ENCODE peak calls at places on chromosome 2, in nine cellular contexts. One of them, this sample, is unnamed.
A peak's percentile ranks its signal among the peaks of the same experiment; 100 is the strongest.

GRCh38 chr2:160609346-160609745 is 115.7 kb upstream of the RBMS1 start:
- DNase-seq in esophagus muscularis mucosa: no peak
- DNase-seq in stomach: no peak
- DNase-seq in heart right ventricle: no peak
- DNase-seq in GM12865: no peak
- DNase-seq in AG04450: no peak
- DNase-seq in pancreas: no peak
- DNase-seq in ovary: no peak
- DNase-seq in GM23338: no peak
- DNase-seq in this sample: no peak

GRCh38 chr2:238252766-238253630 is 13.2 kb upstream of the HES6 start:
- DNase-seq in esophagus muscularis mucosa: no peak
- DNase-seq in stomach: no peak
- DNase-seq in heart right ventricle: peak; percentile 6
- DNase-seq in GM12865: no peak
- DNase-seq in AG04450: no peak
- DNase-seq in pancreas: no peak
- DNase-seq in ovary: no peak
- DNase-seq in GM23338: no peak
- DNase-seq in this sample: no peak

GRCh38 chr2:72988041-72988440 is 70.7 kb downstream of the EMX1 start:
- DNase-seq in esophagus muscularis mucosa: no peak
- DNase-seq in stomach: no peak
- DNase-seq in heart right ventricle: no peak
- DNase-seq in GM12865: no peak
- DNase-seq in AG04450: no peak
- DNase-seq in pancreas: no peak
- DNase-seq in ovary: no peak
- DNase-seq in GM23338: no peak
- DNase-seq in this sample: no peak

GRCh38 chr2:134839649-134840048 is 1.2 kb downstream of the ACMSD start:
- DNase-seq in esophagus muscularis mucosa: no peak
- DNase-seq in stomach: no peak
- DNase-seq in heart right ventricle: no peak
- DNase-seq in GM12865: no peak
- DNase-seq in AG04450: no peak
- DNase-seq in pancreas: no peak
- DNase-seq in ovary: no peak
- DNase-seq in GM23338: no peak
- DNase-seq in this sample: no peak

GRCh38 chr2:26148501-26148900 is 24.4 kb upstream of the GAREM2 start:
- DNase-seq in esophagus muscularis mucosa: no peak
- DNase-seq in stomach: no peak
- DNase-seq in heart right ventricle: no peak
- DNase-seq in GM12865: no peak
- DNase-seq in AG04450: no peak
- DNase-seq in pancreas: no peak
- DNase-seq in ovary: no peak
- DNase-seq in GM23338: peak; percentile 53
- DNase-seq in this sample: peak; percentile 49

GRCh38 chr2:17355608-17356329 is 162.5 kb downstream of the RAD51AP2 start:
- DNase-seq in esophagus muscularis mucosa: no peak
- DNase-seq in stomach: no peak
- DNase-seq in heart right ventricle: no peak
- DNase-seq in GM12865: peak; percentile 12
- DNase-seq in AG04450: no peak
- DNase-seq in pancreas: no peak
- DNase-seq in ovary: no peak
- DNase-seq in GM23338: no peak
- DNase-seq in this sample: no peak

GRCh38 chr2:137862651-137863050 is 101.6 kb upstream of the HNMT start:
- DNase-seq in esophagus muscularis mucosa: no peak
- DNase-seq in stomach: no peak
- DNase-seq in heart right ventricle: no peak
- DNase-seq in GM12865: no peak
- DNase-seq in AG04450: no peak
- DNase-seq in pancreas: no peak
- DNase-seq in ovary: no peak
- DNase-seq in GM23338: peak; percentile 17
- DNase-seq in this sample: no peak

GRCh38 chr2:207394812-207395534 is 134.8 kb upstream of the CREB1 start:
- DNase-seq in esophagus muscularis mucosa: no peak
- DNase-seq in stomach: no peak
- DNase-seq in heart right ventricle: no peak
- DNase-seq in GM12865: no peak
- DNase-seq in AG04450: peak; percentile 81
- DNase-seq in pancreas: no peak
- DNase-seq in ovary: peak; percentile 35
- DNase-seq in GM23338: no peak
- DNase-seq in this sample: peak; percentile 99

GRCh38 chr2:228646061-228646460 is 464.6 kb upstream of the SPHKAP start:
- DNase-seq in esophagus muscularis mucosa: no peak
- DNase-seq in stomach: no peak
- DNase-seq in heart right ventricle: no peak
- DNase-seq in GM12865: no peak
- DNase-seq in AG04450: no peak
- DNase-seq in pancreas: no peak
- DNase-seq in ovary: no peak
- DNase-seq in GM23338: no peak
- DNase-seq in this sample: no peak

GRCh38 chr2:217947341-217948316 is 55.2 kb downstream of the TNS1 start:
- DNase-seq in esophagus muscularis mucosa: no peak
- DNase-seq in stomach: peak; percentile 28
- DNase-seq in heart right ventricle: no peak
- DNase-seq in GM12865: no peak
- DNase-seq in AG04450: no peak
- DNase-seq in pancreas: no peak
- DNase-seq in ovary: peak; percentile 29
- DNase-seq in GM23338: peak; percentile 82
- DNase-seq in this sample: no peak

GRCh38 chr2:206113148-206113547 is 27.2 kb upstream of the INO80D start:
- DNase-seq in esophagus muscularis mucosa: no peak
- DNase-seq in stomach: no peak
- DNase-seq in heart right ventricle: no peak
- DNase-seq in GM12865: no peak
- DNase-seq in AG04450: no peak
- DNase-seq in pancreas: no peak
- DNase-seq in ovary: no peak
- DNase-seq in GM23338: no peak
- DNase-seq in this sample: peak; percentile 51

GRCh38 chr2:152062130-152063091 is 36.4 kb downstream of the CACNB4 start:
- DNase-seq in esophagus muscularis mucosa: no peak
- DNase-seq in stomach: no peak
- DNase-seq in heart right ventricle: no peak
- DNase-seq in GM12865: peak; percentile 39
- DNase-seq in AG04450: peak; percentile 20
- DNase-seq in pancreas: no peak
- DNase-seq in ovary: no peak
- DNase-seq in GM23338: no peak
- DNase-seq in this sample: peak; percentile 37

GRCh38 chr2:172712251-172712650 is 23.4 kb upstream of the RAPGEF4 start:
- DNase-seq in esophagus muscularis mucosa: no peak
- DNase-seq in stomach: no peak
- DNase-seq in heart right ventricle: peak; percentile 68
- DNase-seq in GM12865: no peak
- DNase-seq in AG04450: no peak
- DNase-seq in pancreas: no peak
- DNase-seq in ovary: no peak
- DNase-seq in GM23338: no peak
- DNase-seq in this sample: no peak

GRCh38 chr2:36290306-36290705 is 65.3 kb upstream of the CRIM1 start:
- DNase-seq in esophagus muscularis mucosa: no peak
- DNase-seq in stomach: no peak
- DNase-seq in heart right ventricle: no peak
- DNase-seq in GM12865: no peak
- DNase-seq in AG04450: no peak
- DNase-seq in pancreas: no peak
- DNase-seq in ovary: no peak
- DNase-seq in GM23338: no peak
- DNase-seq in this sample: no peak

GRCh38 chr2:1622521-1623200 is 121.7 kb downstream of the PXDN start:
- DNase-seq in esophagus muscularis mucosa: no peak
- DNase-seq in stomach: no peak
- DNase-seq in heart right ventricle: no peak
- DNase-seq in GM12865: no peak
- DNase-seq in AG04450: no peak
- DNase-seq in pancreas: no peak
- DNase-seq in ovary: no peak
- DNase-seq in GM23338: no peak
- DNase-seq in this sample: no peak

GRCh38 chr2:72765997-72766609 is 59.7 kb downstream of the EXOC6B start:
- DNase-seq in esophagus muscularis mucosa: no peak
- DNase-seq in stomach: no peak
- DNase-seq in heart right ventricle: no peak
- DNase-seq in GM12865: no peak
- DNase-seq in AG04450: no peak
- DNase-seq in pancreas: no peak
- DNase-seq in ovary: no peak
- DNase-seq in GM23338: peak; percentile 25
- DNase-seq in this sample: peak; percentile 29

GRCh38 chr2:119482481-119483394 is 41.5 kb downstream of the SCTR start:
- DNase-seq in esophagus muscularis mucosa: peak; percentile 91
- DNase-seq in stomach: no peak
- DNase-seq in heart right ventricle: peak; percentile 66
- DNase-seq in GM12865: no peak
- DNase-seq in AG04450: no peak
- DNase-seq in pancreas: no peak
- DNase-seq in ovary: no peak
- DNase-seq in GM23338: no peak
- DNase-seq in this sample: no peak

GRCh38 chr2:196589429-196589828 is 50.1 kb upstream of the CCDC150 start:
- DNase-seq in esophagus muscularis mucosa: no peak
- DNase-seq in stomach: no peak
- DNase-seq in heart right ventricle: no peak
- DNase-seq in GM12865: no peak
- DNase-seq in AG04450: no peak
- DNase-seq in pancreas: no peak
- DNase-seq in ovary: no peak
- DNase-seq in GM23338: no peak
- DNase-seq in this sample: no peak

GRCh38 chr2:112482309-112483046 is 522 bp downstream of the TTL start:
- DNase-seq in esophagus muscularis mucosa: no peak
- DNase-seq in stomach: no peak
- DNase-seq in heart right ventricle: peak; percentile 42
- DNase-seq in GM12865: peak; percentile 42
- DNase-seq in AG04450: no peak
- DNase-seq in pancreas: peak; percentile 38
- DNase-seq in ovary: peak; percentile 52
- DNase-seq in GM23338: peak; percentile 46
- DNase-seq in this sample: peak; percentile 48

GRCh38 chr2:127829845-127830246 is 18.9 kb upstream of the WDR33 start:
- DNase-seq in esophagus muscularis mucosa: no peak
- DNase-seq in stomach: peak; percentile 34
- DNase-seq in heart right ventricle: no peak
- DNase-seq in GM12865: peak; percentile 95
- DNase-seq in AG04450: no peak
- DNase-seq in pancreas: no peak
- DNase-seq in ovary: no peak
- DNase-seq in GM23338: peak; percentile 79
- DNase-seq in this sample: no peak

GRCh38 chr2:223459328-223459939 is 142.7 kb downstream of the SCG2 start:
- DNase-seq in esophagus muscularis mucosa: no peak
- DNase-seq in stomach: no peak
- DNase-seq in heart right ventricle: no peak
- DNase-seq in GM12865: no peak
- DNase-seq in AG04450: no peak
- DNase-seq in pancreas: no peak
- DNase-seq in ovary: no peak
- DNase-seq in GM23338: peak; percentile 56
- DNase-seq in this sample: peak; percentile 63

GRCh38 chr2:179441551-179441950 is 176.9 kb upstream of the SESTD1 start:
- DNase-seq in esophagus muscularis mucosa: no peak
- DNase-seq in stomach: no peak
- DNase-seq in heart right ventricle: no peak
- DNase-seq in GM12865: no peak
- DNase-seq in AG04450: no peak
- DNase-seq in pancreas: no peak
- DNase-seq in ovary: no peak
- DNase-seq in GM23338: no peak
- DNase-seq in this sample: no peak

DNA sequence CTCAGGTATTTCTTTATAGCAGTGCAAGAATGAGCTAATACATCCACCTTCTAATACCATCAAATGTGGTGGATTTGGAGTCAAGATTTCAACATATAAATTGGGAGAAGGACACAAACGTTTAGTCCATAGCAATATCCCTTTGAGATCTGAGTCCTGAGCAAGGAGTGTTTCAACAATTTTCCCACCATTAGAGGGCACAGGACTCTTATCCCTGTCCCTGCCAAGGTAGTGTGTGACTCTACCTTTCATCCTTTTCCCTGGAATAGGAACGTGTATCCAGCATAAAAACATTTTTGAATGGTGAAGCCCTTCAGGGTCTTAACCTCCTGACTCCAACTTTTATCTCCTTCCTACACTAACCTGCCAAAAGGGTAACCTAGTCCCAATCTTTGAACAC is 181.3 kb upstream of the SRD5A2 start:
- DNase-seq in esophagus muscularis mucosa: no peak
- DNase-seq in stomach: no peak
- DNase-seq in heart right ventricle: no peak
- DNase-seq in GM12865: no peak
- DNase-seq in AG04450: no peak
- DNase-seq in pancreas: no peak
- DNase-seq in ovary: no peak
- DNase-seq in GM23338: no peak
- DNase-seq in this sample: no peak
- TF ChIP-seq CTCF in esophagus muscularis mucosa: no peak
- TF ChIP-seq CTCF in stomach: no peak
- TF ChIP-seq CTCF in heart right ventricle: no peak
- TF ChIP-seq CTCF in GM12865: no peak
- TF ChIP-seq CTCF in AG04450: peak; percentile 18
- TF ChIP-seq CTCF in pancreas: no peak
- TF ChIP-seq CTCF in ovary: no peak
- TF ChIP-seq CTCF in GM23338: peak; percentile 40
- TF ChIP-seq CTCF in this sample: no peak

GRCh38 chr2:121295911-121296650 is 11.1 kb upstream of the TFCP2L1 start:
- DNase-seq in esophagus muscularis mucosa: no peak
- DNase-seq in stomach: no peak
- DNase-seq in heart right ventricle: no peak
- DNase-seq in GM12865: no peak
- DNase-seq in AG04450: no peak
- DNase-seq in pancreas: no peak
- DNase-seq in ovary: no peak
- DNase-seq in GM23338: no peak
- DNase-seq in this sample: no peak
- H3K4me3 ChIP-seq in esophagus muscularis mucosa: no peak overlapping the region
- H3K4me3 ChIP-seq in stomach: no peak overlapping the region
- H3K4me3 ChIP-seq in heart right ventricle: no peak overlapping the region
- H3K4me3 ChIP-seq in GM12865: no peak overlapping the region
- H3K4me3 ChIP-seq in AG04450: no peak overlapping the region
- H3K4me3 ChIP-seq in pancreas: no peak overlapping the region
- H3K4me3 ChIP-seq in ovary: no peak overlapping the region
- H3K4me3 ChIP-seq in GM23338: no peak overlapping the region
- H3K4me3 ChIP-seq in this sample: no peak overlapping the region

GRCh38 chr2:232352511-232353091 is 25.9 kb upstream of the ALPP start:
- DNase-seq in esophagus muscularis mucosa: no peak
- DNase-seq in stomach: no peak
- DNase-seq in heart right ventricle: no peak
- DNase-seq in GM12865: no peak
- DNase-seq in AG04450: no peak
- DNase-seq in pancreas: no peak
- DNase-seq in ovary: peak; percentile 33
- DNase-seq in GM23338: no peak
- DNase-seq in this sample: no peak
- TF ChIP-seq CTCF in esophagus muscularis mucosa: no peak
- TF ChIP-seq CTCF in stomach: no peak
- TF ChIP-seq CTCF in heart right ventricle: no peak
- TF ChIP-seq CTCF in GM12865: no peak
- TF ChIP-seq CTCF in AG04450: no peak
- TF ChIP-seq CTCF in pancreas: no peak
- TF ChIP-seq CTCF in ovary: no peak
- TF ChIP-seq CTCF in GM23338: no peak
- TF ChIP-seq CTCF in this sample: no peak

GRCh38 chr2:85853499-85854165 is 35.2 kb downstream of the ST3GAL5 start:
- DNase-seq in esophagus muscularis mucosa: peak; percentile 55
- DNase-seq in stomach: no peak
- DNase-seq in heart right ventricle: no peak
- DNase-seq in GM12865: peak; percentile 70
- DNase-seq in AG04450: no peak
- DNase-seq in pancreas: no peak
- DNase-seq in ovary: no peak
- DNase-seq in GM23338: no peak
- DNase-seq in this sample: no peak
- H3K4me3 ChIP-seq in esophagus muscularis mucosa: no peak overlapping the region
- H3K4me3 ChIP-seq in stomach: no peak overlapping the region
- H3K4me3 ChIP-seq in heart right ventricle: peak overlapping the region; percentile 8
- H3K4me3 ChIP-seq in GM12865: peak overlapping the region; percentile 38
- H3K4me3 ChIP-seq in AG04450: no peak overlapping the region
- H3K4me3 ChIP-seq in pancreas: no peak overlapping the region
- H3K4me3 ChIP-seq in ovary: no peak overlapping the region
- H3K4me3 ChIP-seq in GM23338: no peak overlapping the region
- H3K4me3 ChIP-seq in this sample: no peak overlapping the region

This sample was measured in fibroblast of pulmonary artery.